ENCODE peak calls at places on chromosomes 13 and 19, in six cellular contexts. V, W, Z, R, M and X are unnamed samples. For H3K9me3, the result is how much of the 10 kb centered on the place peaks cover.

GRCh38 chr13:66984241-66984640 is 245.9 kb downstream of the PCDH9 start:
- DNase-seq in V (no peak), W (no peak), R (no peak), M (peak), Z (no peak), X (no peak)

GRCh38 chr13:99431927-99432636 is 69.2 kb upstream of the TM9SF2 start:
- DNase-seq in W (no peak), V (no peak), Z (no peak), R (no peak), M (no peak), X (no peak)

GRCh38 chr13:73618275-73618865 is 515.8 kb downstream of the KLF12 start:
- DNase-seq in Z (no peak), R (no peak), M (no peak), W (no peak), V (no peak), X (no peak)

GRCh38 chr13:36275190-36276002 is 22.2 kb downstream of the CCDC169 start:
- DNase-seq in Z (no peak), M (peak), V (no peak), R (peak), W (no peak), X (no peak)

GRCh38 chr19:11814707-11815050 is 606 bp downstream of the ZNF440 start:
- DNase-seq in Z (no peak), W (no peak), V (no peak), M (peak), R (no peak), X (no peak)

GRCh38 chr13:90838561-90838960 is 508.9 kb upstream of the MIR17HG start:
- DNase-seq in M (no peak), W (no peak), Z (no peak), V (no peak), R (no peak), X (no peak)

GRCh38 chr13:68368922-68369321 is 1138.8 kb upstream of the PCDH9 start:
- DNase-seq in R (no peak), V (no peak), Z (no peak), W (no peak), M (no peak), X (no peak)

GRCh38 chr19:10420444-10421239 is at the start of gene PDE4A:
- DNase-seq in R (no peak), W (no peak), M (peak), V (no peak), Z (peak), X (no peak)

GRCh38 chr13:20193924-20194631 is 1.3 kb upstream of the GJB2 start:
- DNase-seq in Z (no peak), M (no peak), W (no peak), R (no peak), V (no peak), X (no peak)

GRCh38 chr13:98571955-98572662 is 4.8 kb downstream of the STK24 start:
- DNase-seq in R (no peak), V (no peak), M (no peak), W (no peak), Z (no peak), X (no peak)

GRCh38 chr13:103471896-103472295 is 405.7 kb upstream of the SLC10A2 start:
- DNase-seq in M (no peak), R (no peak), V (peak), Z (no peak), W (no peak), X (no peak)

GRCh38 chr13:32117696-32118095 is 86.1 kb downstream of the FRY start:
- DNase-seq in Z (peak), M (no peak), W (no peak), V (no peak), R (peak), X (no peak)

GRCh38 chr19:42528354-42529247 is at the start of gene CEACAM1:
- DNase-seq in V (no peak), R (no peak), Z (peak), M (peak), W (peak), X (peak)

GRCh38 chr13:93289047-93289446 is 62.4 kb downstream of the GPC6 start:
- DNase-seq in Z (no peak), R (no peak), V (no peak), W (no peak), M (peak), X (no peak)

GRCh38 chr13:50864492-50864891 is 21.0 kb upstream of the DLEU7 start:
- DNase-seq in Z (no peak), R (no peak), M (no peak), V (no peak), W (no peak), X (no peak)

GRCh38 chr19:54179921-54180452 is 7.0 kb upstream of the TMC4 start:
- DNase-seq in V (no peak), W (no peak), R (no peak), M (peak), Z (no peak), X (no peak)

GRCh38 chr13:113796948-113797676 is 38.1 kb downstream of the TMEM255B start:
- DNase-seq in M (no peak), Z (peak), R (no peak), V (no peak), W (peak), X (no peak)

GRCh38 chr13:113291997-113292862 is 4.8 kb upstream of the LAMP1 start:
- DNase-seq in V (no peak), W (no peak), Z (no peak), M (peak), R (no peak), X (no peak)

GRCh38 chr13:68023838-68024581 is 793.9 kb upstream of the PCDH9 start:
- DNase-seq in W (no peak), R (no peak), M (no peak), Z (no peak), V (peak), X (no peak)

GRCh38 chr19:41904118-41904870 is 21.3 kb downstream of the ARHGEF1 start:
- DNase-seq in V (no peak), Z (no peak), R (no peak), M (no peak), W (peak), X (no peak)

GRCh38 chr19:4338441-4339350 is at the start of gene STAP2:
- DNase-seq in V (no peak), M (peak), Z (no peak), W (peak), R (no peak), X (no peak)

GRCh38 chr19:6532244-6532999 is 1.6 kb downstream of the TNFSF9 start:
- DNase-seq in Z (peak), M (no peak), W (no peak), V (no peak), R (no peak), X (no peak)

GRCh38 chr13:43528992-43529391 is 257.8 kb downstream of the ENOX1 start:
- DNase-seq in W (no peak), Z (no peak), M (no peak), R (no peak), V (no peak), X (no peak)

GRCh38 chr19:29624489-29625210 is 18.6 kb downstream of the POP4 start:
- DNase-seq in V (no peak), R (no peak), M (no peak), Z (no peak), W (no peak), X (no peak)

GRCh38 chr13:66087149-66087780 is 1142.9 kb downstream of the PCDH9 start:
- DNase-seq in Z (no peak), W (no peak), V (no peak), R (no peak), M (peak), X (no peak)

GRCh38 chr19:2479556-2480194 is 3.7 kb downstream of the GADD45B start:
- DNase-seq in V (no peak), R (no peak), Z (no peak), M (no peak), W (no peak), X (no peak)

GRCh38 chr13:113647351-113648217 is 10.4 kb downstream of the ATP4B start:
- DNase-seq in R (peak), M (peak), W (peak), Z (peak), V (no peak), X (no peak)

GRCh38 chr13:114099191-114099590 is 33.2 kb downstream of the RASA3 start:
- DNase-seq in M (peak), R (peak), V (no peak), Z (peak), W (peak), X (no peak)

GRCh38 chr13:74767031-74767430 is 632.8 kb upstream of the KLF12 start:
- DNase-seq in V (no peak), W (no peak), Z (no peak), M (peak), R (no peak), X (no peak)

GRCh38 chr19:38648789-38649304 is 1.4 kb downstream of the ACTN4 start:
- DNase-seq in M (no peak), V (no peak), R (no peak), W (no peak), Z (no peak), X (no peak)

GRCh38 chr19:2043864-2044708 is 7.0 kb downstream of the MKNK2 start:
- DNase-seq in V (no peak), Z (no peak), R (no peak), W (no peak), M (no peak), X (peak)

GRCh38 chr19:6765738-6766356 is 1.4 kb downstream of the SH2D3A start:
- DNase-seq in V (peak), W (peak), R (no peak), Z (no peak), M (no peak), X (no peak)

GRCh38 chr19:5313307-5313706 is 27.3 kb downstream of the PTPRS start:
- DNase-seq in W (no peak), M (no peak), R (no peak), Z (no peak), V (no peak), X (no peak)

GRCh38 chr19:44003461-44004134 is 841 bp downstream of the ZNF230 start:
- DNase-seq in Z (no peak), R (no peak), V (no peak), M (peak), W (no peak), X (no peak)

GRCh38 chr13:110006304-110006703 is 219.9 kb upstream of the IRS2 start:
- DNase-seq in W (peak), V (no peak), M (peak), Z (no peak), R (no peak), X (no peak)

DNA sequence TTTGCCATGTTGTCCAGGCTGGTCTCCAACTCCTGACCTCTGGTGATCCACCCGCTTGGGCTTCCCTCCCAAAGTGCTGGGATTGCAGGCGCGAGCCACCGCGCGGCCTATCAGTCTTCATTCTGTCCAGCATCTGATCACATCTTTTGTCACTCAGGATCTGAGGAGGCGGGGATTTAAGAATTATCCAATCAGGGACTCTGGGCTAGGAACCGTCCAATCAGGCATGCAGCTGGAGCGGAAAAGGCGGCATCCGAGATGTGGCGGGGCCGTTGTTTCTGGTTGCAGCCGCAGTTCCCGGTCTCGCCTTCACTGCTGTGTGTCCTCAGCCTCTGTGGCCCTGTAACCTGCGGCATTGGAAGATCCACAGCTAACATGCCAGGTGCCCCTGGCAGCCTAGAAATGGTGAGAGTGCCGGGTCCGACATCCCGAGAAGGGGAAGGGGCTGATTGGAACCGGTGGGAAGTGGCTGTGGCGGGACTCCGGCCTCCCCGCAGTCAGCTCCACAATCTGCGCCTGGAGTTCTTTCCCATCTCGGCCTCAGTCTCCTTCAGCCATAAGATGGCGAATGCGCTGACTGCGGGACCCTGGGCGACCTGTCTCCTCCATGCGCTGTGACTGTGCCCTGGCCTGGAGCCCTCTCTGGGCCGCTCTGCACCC is at the start of gene ZNF729:
- DNase-seq in R (no peak), V (no peak), M (no peak), W (peak), Z (no peak), X (no peak)
- H3K9me3 ChIP-seq in R (under half), V (under half), M (under half), W (under half), Z (under half), X (under half)

DNA sequence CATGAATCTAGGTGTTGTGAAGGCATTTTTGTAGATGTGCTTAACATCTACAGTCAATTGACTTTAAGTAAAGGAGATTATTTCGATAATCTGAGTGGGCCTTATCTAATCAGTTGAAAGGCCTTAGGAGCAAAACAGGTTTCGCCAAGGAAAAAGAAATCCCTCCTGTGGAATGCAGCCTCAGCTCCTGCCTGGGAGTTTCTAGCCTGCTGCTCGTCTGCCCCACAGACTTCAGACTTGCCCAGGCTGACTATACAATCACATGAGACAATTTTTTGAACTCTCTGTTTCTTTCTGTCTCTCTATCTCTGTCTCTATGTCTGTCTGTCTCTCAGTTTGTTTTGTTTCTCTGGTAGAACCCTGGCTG is 312.5 kb downstream of the OLFM4 start:
- DNase-seq in M (no peak), Z (no peak), V (no peak), W (no peak), R (no peak), X (no peak)
- H3K9me3 ChIP-seq in M (under half), Z (under half), V (under half), W (under half), R (under half), X (under half)

DNA sequence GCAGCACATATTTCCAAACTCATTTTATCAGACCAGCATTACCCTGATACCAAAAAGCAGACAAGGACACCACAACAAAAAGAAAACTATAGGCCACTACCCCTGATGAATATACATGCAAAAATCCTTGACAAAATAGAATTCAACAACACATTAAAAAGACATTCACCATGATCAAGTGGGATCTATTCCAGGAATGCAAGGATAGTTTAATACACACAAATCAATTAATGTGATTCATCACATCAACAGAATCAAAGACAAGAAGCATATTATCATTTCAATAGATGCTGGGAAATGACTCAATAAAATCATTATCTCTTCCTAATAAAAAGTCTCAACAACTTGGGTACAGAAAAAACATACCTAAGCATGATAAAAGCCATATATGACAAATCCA is 11.2 kb downstream of the ZNF347 start:
- DNase-seq in Z (no peak), R (no peak), V (no peak), M (no peak), W (no peak), X (no peak)
- H3K9me3 ChIP-seq in Z (half or more), R (half or more), V (under half), M (under half), W (half or more), X (under half)

DNA sequence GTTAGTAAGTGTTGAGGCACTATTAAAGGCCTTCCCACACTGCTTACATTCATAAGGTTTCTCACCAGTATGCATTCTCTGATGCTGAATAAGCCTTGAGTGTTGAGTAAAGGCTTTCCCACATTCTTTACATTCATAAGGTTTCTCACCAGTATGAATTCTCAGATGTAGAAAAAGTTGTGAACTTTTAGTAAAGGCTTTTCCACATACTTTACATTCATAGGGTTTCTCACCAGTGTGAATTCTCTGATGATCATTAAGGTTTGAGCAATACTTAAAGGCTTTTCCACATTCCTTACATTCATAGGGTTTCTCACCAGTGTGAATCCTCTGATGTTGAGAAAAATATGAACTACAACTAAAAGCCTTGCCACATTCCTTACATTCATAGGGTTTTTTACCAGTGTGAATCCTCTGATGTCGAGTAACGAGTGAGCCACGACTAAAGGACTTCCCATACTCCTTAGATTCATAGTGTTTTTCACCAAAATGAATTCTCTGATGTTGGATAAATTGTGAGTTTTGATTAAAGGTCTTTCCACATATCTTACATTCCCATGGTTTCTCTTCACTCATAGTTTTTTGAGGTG is 24.2 kb downstream of the ZNF829 start:
- DNase-seq in M (no peak), W (no peak), R (no peak), V (no peak), Z (no peak), X (no peak)
- H3K9me3 ChIP-seq in M (under half), W (half or more), R (half or more), V (under half), Z (half or more), X (half or more)